ENCODE peak calls at places on chromosomes 4 and X, in six cellular contexts. I is HFF-Myc; D is spleen; H is sigmoid colon; A is CD8-positive, alpha-beta T cell; Z is cardiac muscle cell. L is an unnamed sample.

GRCh38 chrX:34288782-34289181 is 156.7 kb upstream of the FAM47A start:
- DNase-seq in I (no peak), D (no peak), Z (no peak), H (no peak), A (no peak), L (no peak)

GRCh38 chr4:138217567-138217966 is 24.6 kb downstream of the SLC7A11 start:
- DNase-seq in D (no peak), Z (no peak), I (no peak), A (no peak), H (no peak), L (no peak)

GRCh38 chr4:79050521-79050880 is 111.3 kb upstream of the PAQR3 start:
- DNase-seq in D (no peak), I (no peak), Z (no peak), H (no peak), A (no peak), L (no peak)

GRCh38 chr4:120228086-120228485 is 161.4 kb upstream of the MAD2L1 start:
- DNase-seq in A (no peak), H (no peak), Z (no peak), I (no peak), D (no peak), L (peak)

GRCh38 chr4:38857354-38858096 is 908 bp upstream of the TLR6 start:
- DNase-seq in H (no peak), Z (peak), A (no peak), I (no peak), D (no peak), L (peak)

GRCh38 chrX:153455571-153455970 is 9.7 kb upstream of the TREX2 start:
- DNase-seq in I (no peak), Z (no peak), A (no peak), H (no peak), D (no peak), L (no peak)

GRCh38 chr4:121574618-121575017 is 122.2 kb downstream of the ANXA5 start:
- DNase-seq in Z (no peak), A (no peak), I (no peak), H (no peak), D (no peak), L (no peak)

GRCh38 chr4:38290914-38291313 is 330.7 kb downstream of the PTTG2 start:
- DNase-seq in I (no peak), D (no peak), H (no peak), A (no peak), Z (no peak), L (no peak)

GRCh38 chrX:53261573-53261972 is 19.8 kb downstream of the IQSEC2 start:
- DNase-seq in Z (no peak), A (no peak), H (no peak), D (no peak), I (no peak), L (no peak)

GRCh38 chrX:131854586-131854985 is 168.5 kb upstream of the STK26 start:
- DNase-seq in Z (peak), I (no peak), A (no peak), H (no peak), D (no peak), L (peak)

GRCh38 chr4:124940387-124940786 is 227.9 kb upstream of the ANKRD50 start:
- DNase-seq in I (peak), D (no peak), H (no peak), Z (peak), A (no peak), L (peak)

GRCh38 chr4:14415146-14415545 is 587.1 kb upstream of the CPEB2 start:
- DNase-seq in D (no peak), H (no peak), Z (peak), A (no peak), I (no peak), L (peak)

GRCh38 chr4:109574443-109574850 is 14.4 kb downstream of the MCUB start:
- DNase-seq in Z (peak), A (no peak), D (no peak), H (no peak), I (no peak), L (peak)

GRCh38 chr4:166003811-166004210 is 130.8 kb downstream of the TLL1 start:
- DNase-seq in H (no peak), D (no peak), Z (no peak), A (no peak), I (no peak), L (peak)

GRCh38 chr4:59161249-59161648 is 2038.9 kb upstream of the ADGRL3 start:
- DNase-seq in Z (no peak), D (no peak), H (no peak), I (no peak), A (no peak), L (no peak)

GRCh38 chr4:3936184-3936583 is 170.0 kb downstream of the ADRA2C start:
- DNase-seq in D (peak), A (no peak), I (no peak), H (no peak), Z (no peak), L (no peak)

GRCh38 chr4:88533937-88534750 is 10.6 kb upstream of the PYURF start:
- DNase-seq in A (no peak), D (no peak), I (peak), H (no peak), Z (peak), L (peak)

GRCh38 chrX:140432328-140433025 is 72.4 kb downstream of the SOX3 start:
- DNase-seq in Z (no peak), I (no peak), H (peak), A (no peak), D (no peak), L (no peak)

GRCh38 chrX:275967-276587 is 5.1 kb upstream of the PLCXD1 start:
- DNase-seq in H (peak), A (peak), Z (peak), D (peak), I (no peak), L (peak)

GRCh38 chr4:103895876-103896465 is 176.2 kb upstream of the TACR3 start:
- DNase-seq in A (no peak), Z (no peak), I (no peak), H (no peak), D (no peak), L (no peak)

GRCh38 chrX:118878977-118879376 is 55.4 kb downstream of the ZCCHC12 start:
- DNase-seq in Z (no peak), H (no peak), D (no peak), I (no peak), A (no peak), L (no peak)

GRCh38 chrX:147958316-147958715 is 22.8 kb upstream of the FMR1NB start:
- DNase-seq in D (no peak), H (no peak), A (no peak), I (no peak), Z (no peak), L (peak)

GRCh38 chr4:26140150-26140898 is 180.5 kb upstream of the RBPJ start:
- DNase-seq in Z (no peak), I (no peak), H (peak), A (no peak), D (no peak), L (peak)

GRCh38 chr4:118280501-118281218 is 72.1 kb downstream of the PRSS12 start:
- DNase-seq in I (no peak), Z (peak), D (no peak), A (peak), H (no peak), L (peak)

DNA sequence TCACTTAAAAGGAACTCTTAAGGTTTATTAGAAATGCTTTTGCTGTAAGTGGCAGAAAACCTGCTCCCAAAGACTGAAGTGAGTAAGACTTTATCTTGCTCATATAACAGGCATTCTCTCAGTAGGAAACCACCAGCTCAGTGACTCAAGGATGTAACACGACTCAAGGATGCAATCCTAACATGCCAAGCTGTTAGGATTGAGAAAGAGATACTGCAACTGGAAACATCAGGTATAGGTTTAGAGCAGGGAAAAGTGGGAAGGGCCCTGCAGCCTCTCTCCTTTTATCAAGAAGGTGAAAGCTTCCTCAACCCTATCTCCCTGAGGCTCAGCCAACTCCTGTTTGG is 11.9 kb upstream of the SLC9A7 start:
- DNase-seq in Z (peak), I (no peak), A (no peak), H (no peak), D (no peak), L (peak)
- H3K4me3 ChIP-seq in Z (no peak), I (peak), A (no peak), H (no peak), D (no peak), L (no peak)

GRCh38 chr4:112145820-112146813 is 863 bp downstream of the FAM241A start:
- DNase-seq in Z (peak), D (peak), H (peak), I (no peak), A (peak), L (peak)
- TF ChIP-seq CTCF in Z (no peak), D (no peak), H (peak), I (no peak), A (no peak), L (peak)

GRCh38 chr4:54941994-54942552 is 183.3 kb downstream of the KDR start:
- DNase-seq in A (peak), Z (peak), D (peak), H (no peak), I (no peak), L (peak)

GRCh38 chr4:54945838-54946237 is 179.6 kb downstream of the KDR start:
- DNase-seq in Z (no peak), H (no peak), A (no peak), D (no peak), I (no peak), L (peak)

GRCh38 chr4:54942735-54943134 is 182.7 kb downstream of the KDR start:
- DNase-seq in H (no peak), D (no peak), Z (no peak), I (no peak), A (no peak), L (peak)

GRCh38 chr4:54937501-54937900 is 187.9 kb downstream of the KDR start:
- DNase-seq in H (no peak), D (no peak), I (no peak), A (no peak), Z (peak), L (peak)

GRCh38 chr4:54940996-54941395 is 184.4 kb downstream of the KDR start:
- DNase-seq in Z (no peak), A (no peak), H (no peak), D (no peak), I (no peak), L (no peak)
- H3K4me3 ChIP-seq in Z (no peak), A (peak), H (no peak), D (no peak), I (no peak), L (no peak)

DNA sequence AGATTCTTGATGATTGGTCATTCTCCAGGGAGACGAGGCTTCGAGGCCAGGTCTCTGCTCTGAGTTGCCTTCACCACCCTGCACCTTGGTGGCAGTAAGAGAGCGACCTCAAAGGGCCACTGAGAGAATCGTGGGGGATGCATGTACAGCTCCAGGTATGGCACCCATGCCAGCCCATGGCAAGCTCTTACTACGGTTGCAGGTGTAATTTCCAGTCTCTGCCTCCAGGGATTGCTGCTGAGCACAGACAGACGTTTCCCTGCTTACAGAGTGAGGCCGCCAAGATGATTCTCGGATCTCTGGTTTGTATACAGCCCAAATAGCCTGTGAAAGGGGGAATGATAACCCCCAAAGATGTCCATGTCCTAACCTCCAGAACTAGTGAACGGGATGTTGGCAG is 16.3 kb upstream of the DRD5 start:
- DNase-seq in I (no peak), Z (peak), D (no peak), H (no peak), A (no peak), L (peak)
- TF ChIP-seq CTCF in I (peak), Z (peak), D (no peak), H (peak), A (no peak), L (peak)

DNA sequence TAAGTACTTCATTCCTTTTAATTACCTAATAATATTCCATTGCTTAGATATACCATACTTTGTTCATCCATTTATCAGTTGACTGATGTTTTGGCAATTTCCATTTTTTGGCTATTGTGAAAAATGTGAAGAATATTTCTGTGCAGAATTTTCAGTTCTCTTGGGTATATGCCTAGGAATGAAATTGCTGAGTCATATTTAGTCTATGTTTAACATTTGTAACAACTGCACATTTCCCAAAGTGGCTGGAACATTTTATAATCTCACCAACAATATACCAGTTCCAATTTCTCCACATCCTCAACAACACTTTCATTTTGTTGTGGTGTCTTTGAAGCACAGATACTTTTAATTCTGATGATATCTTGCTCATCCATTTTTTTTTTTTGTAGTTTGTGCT is 215.5 kb downstream of the PDGFC start:
- DNase-seq in Z (peak), A (no peak), D (no peak), I (no peak), H (no peak), L (peak)
- H3K4me3 ChIP-seq in Z (no peak), A (no peak), D (no peak), I (no peak), H (no peak), L (no peak)

DNA sequence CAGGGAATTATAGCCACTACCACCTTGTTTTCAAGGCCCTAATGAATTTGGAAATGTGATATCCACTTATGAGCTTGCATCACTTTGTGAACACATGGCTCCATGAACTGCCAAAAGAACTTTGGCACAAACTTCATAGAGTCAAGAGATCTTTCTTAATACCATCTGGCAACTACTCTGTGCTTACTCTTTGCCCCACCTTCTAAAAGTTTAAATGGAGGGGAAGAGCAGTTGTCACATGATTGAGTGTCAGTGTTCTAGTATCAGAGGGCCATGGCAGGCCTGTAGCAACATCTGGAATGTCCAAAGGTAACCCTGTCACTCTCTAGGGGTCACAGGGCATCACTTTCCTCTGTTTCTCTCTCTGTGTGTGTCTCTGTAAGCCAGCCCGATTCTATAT is 2.6 kb upstream of the ADH1B start:
- DNase-seq in Z (peak), A (no peak), I (no peak), H (peak), D (no peak), L (peak)
- TF ChIP-seq CTCF in Z (no peak), A (no peak), I (no peak), H (no peak), D (no peak), L (no peak)